ENCODE peak calls at places on chromosomes 5 and 9, in six cellular contexts. J is astrocyte, Y is H1, V is H7, K is NT2/D1, M is SJSA1. H is an unnamed sample. For H3K27me3, the result is how much of the 10 kb centered on the place peaks cover.

GRCh38 chr9:135034106-135034505 is 53.4 kb upstream of the OLFM1 start:
- DNase-seq in V (no peak), Y (no peak), M (no peak), J (no peak), K (no peak), H (no peak)

GRCh38 chr5:76325876-76326491 is 77.1 kb upstream of the IQGAP2 start:
- DNase-seq in M (no peak), J (no peak), Y (no peak), V (no peak), K (no peak), H (no peak)

GRCh38 chr5:176528761-176529115 is 8.5 kb downstream of the RNF44 start:
- DNase-seq in V (no peak), M (no peak), Y (no peak), J (no peak), K (no peak), H (no peak)

GRCh38 chr9:131263701-131264100 is 12.6 kb downstream of the FAM78A start:
- DNase-seq in K (no peak), Y (no peak), M (no peak), V (peak), J (no peak), H (no peak)

GRCh38 chr5:998975-999501 is 9.6 kb upstream of the NKD2 start:
- DNase-seq in K (no peak), V (peak), Y (no peak), M (no peak), J (no peak), H (no peak)

GRCh38 chr9:14608521-14608920 is 84.7 kb downstream of the ZDHHC21 start:
- DNase-seq in Y (no peak), V (no peak), K (no peak), J (no peak), M (no peak), H (no peak)

GRCh38 chr5:10248378-10249260 is 1.1 kb downstream of the ATPSCKMT start:
- DNase-seq in Y (no peak), J (no peak), K (no peak), V (no peak), M (no peak), H (no peak)

GRCh38 chr9:18490591-18491370 is 16.8 kb downstream of the ADAMTSL1 start:
- DNase-seq in V (no peak), M (peak), J (peak), K (no peak), Y (no peak), H (no peak)

GRCh38 chr5:6578676-6579343 is 54.0 kb downstream of the NSUN2 start:
- DNase-seq in M (no peak), V (no peak), J (peak), K (no peak), Y (no peak), H (no peak)

GRCh38 chr5:5387192-5387591 is 35.3 kb upstream of the ICE1 start:
- DNase-seq in M (peak), Y (no peak), V (no peak), J (peak), K (no peak), H (no peak)

GRCh38 chr9:80134487-80134886 is 562.7 kb downstream of the TLE4 start:
- DNase-seq in J (no peak), K (no peak), M (no peak), Y (no peak), V (no peak), H (no peak)

DNA sequence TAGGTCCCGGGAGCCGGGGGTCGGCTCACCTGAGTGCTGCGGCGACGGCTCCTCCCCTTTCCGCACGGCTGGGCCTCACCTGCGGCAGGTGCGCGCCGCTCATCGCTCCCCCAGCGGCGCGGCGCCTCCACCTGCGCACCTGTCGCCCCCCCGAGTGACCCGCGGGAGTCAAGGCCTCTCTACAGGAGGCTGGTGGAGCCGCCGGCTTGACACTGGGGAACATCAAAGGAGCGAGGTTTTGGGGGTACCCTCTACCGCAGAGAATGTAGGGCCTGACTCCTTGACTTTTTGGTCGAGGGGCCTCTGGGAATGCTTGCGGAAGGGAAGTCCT is 483 bp upstream of the IER5L start:
- DNase-seq in V (no peak), M (no peak), J (no peak), K (no peak), Y (no peak), H (no peak)
- H3K27me3 ChIP-seq in V (half or more), M (under half), J (under half), K (under half), Y (half or more), H (half or more)

GRCh38 chr5:132496631-132497487 is 6.3 kb upstream of the IRF1 start:
- DNase-seq in J (peak), Y (no peak), K (no peak), M (peak), V (peak), H (peak)
- H3K4me3 ChIP-seq in J (peak), Y (peak), K (peak), M (peak), V (peak), H (peak)

DNA sequence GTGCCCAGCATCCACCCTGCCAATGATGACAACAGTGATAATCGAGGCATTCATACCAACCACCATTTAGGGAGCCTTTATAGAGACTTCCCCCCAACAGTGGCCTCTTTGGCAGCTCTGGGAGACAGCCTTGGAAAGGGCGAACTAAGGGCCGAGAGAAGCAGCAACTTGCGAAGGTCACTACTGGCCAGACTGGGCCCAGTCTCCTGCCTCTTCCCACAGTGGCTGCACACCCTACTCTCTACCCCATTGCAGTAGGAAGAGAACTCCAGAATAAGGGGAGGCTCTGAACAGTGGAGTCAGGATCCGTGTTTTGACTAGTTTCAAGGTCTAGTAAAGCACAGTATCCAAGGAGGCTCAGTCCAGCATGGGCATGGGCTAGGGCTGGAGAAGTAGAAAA is 5.3 kb downstream of the LHX6 start:
- DNase-seq in Y (no peak), K (no peak), V (no peak), J (no peak), M (no peak), H (no peak)
- H3K27me3 ChIP-seq in Y (half or more), K (half or more), V (half or more), J (half or more), M (under half), H (half or more)

GRCh38 chr5:102663771-102664530 is 91.2 kb upstream of the PAM start:
- DNase-seq in K (no peak), V (no peak), J (peak), Y (no peak), M (peak), H (no peak)

GRCh38 chr5:102670224-102670836 is 84.8 kb upstream of the PAM start:
- DNase-seq in M (peak), J (no peak), K (no peak), Y (peak), V (peak), H (peak)

GRCh38 chr5:102666164-102666951 is 88.7 kb upstream of the PAM start:
- DNase-seq in V (no peak), K (no peak), J (peak), M (no peak), Y (no peak), H (peak)

GRCh38 chr5:102668220-102668930 is 86.7 kb upstream of the PAM start:
- DNase-seq in M (no peak), K (no peak), V (no peak), Y (no peak), J (no peak), H (peak)

DNA sequence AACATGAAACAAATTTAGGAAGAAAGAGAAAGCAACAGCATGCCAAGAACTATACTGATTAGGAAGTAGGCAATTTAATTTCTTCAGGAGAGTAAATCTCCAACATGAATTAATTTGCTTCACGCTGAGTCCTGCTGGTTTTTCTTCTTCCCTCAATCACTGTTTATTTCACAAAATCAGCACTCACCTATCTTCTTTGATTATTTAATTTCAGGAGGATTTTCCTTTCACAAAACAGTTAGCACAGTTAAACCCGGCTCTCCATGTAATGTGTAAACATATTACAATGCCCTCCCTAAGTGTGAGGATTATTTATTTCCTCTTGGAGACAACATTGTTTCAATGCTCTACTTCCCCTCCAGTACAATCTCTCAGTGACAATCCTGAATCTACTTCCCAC is 90.2 kb upstream of the PAM start:
- DNase-seq in K (no peak), M (peak), Y (no peak), V (no peak), J (no peak), H (no peak)
- H3K4me3 ChIP-seq in K (no peak), M (no peak), Y (no peak), V (no peak), J (no peak), H (no peak)

GRCh38 chr9:90344013-90344412 is 298.6 kb downstream of the DIRAS2 start:
- DNase-seq in K (no peak), V (no peak), Y (no peak), J (peak), M (no peak), H (no peak)
- H3K27me3 ChIP-seq in K (under half), V (under half), Y (under half), J (under half), M (under half), H (under half)

GRCh38 chr9:91948423-91949292 is 1.4 kb downstream of the ROR2 start:
- DNase-seq in J (peak), Y (no peak), K (no peak), V (peak), M (peak), H (peak)
- H3K4me3 ChIP-seq in J (peak), Y (peak), K (peak), V (peak), M (peak), H (peak)

GRCh38 chr5:135555530-135555929 is 19.8 kb upstream of the NEUROG1 start:
- DNase-seq in K (no peak), V (no peak), J (no peak), M (no peak), Y (no peak), H (no peak)
- H3K27me3 ChIP-seq in K (under half), V (under half), J (under half), M (under half), Y (under half), H (under half)

GRCh38 chr5:58460727-58461286 is 921 bp upstream of the PLK2 start:
- DNase-seq in J (peak), M (peak), Y (peak), V (peak), K (peak), H (peak)

GRCh38 chr5:58459276-58459859 is 518 bp downstream of the PLK2 start:
- DNase-seq in Y (no peak), J (no peak), V (no peak), M (peak), K (no peak), H (peak)

GRCh38 chr5:58458851-58459275 is 1.0 kb downstream of the PLK2 start:
- DNase-seq in J (peak), V (no peak), K (no peak), Y (no peak), M (peak), H (peak)

GRCh38 chr5:58462154-58462553 is 2.3 kb upstream of the PLK2 start:
- DNase-seq in Y (no peak), M (peak), K (no peak), V (peak), J (peak), H (peak)

GRCh38 chr5:58459860-58460726 is at the start of gene PLK2:
- DNase-seq in Y (peak), J (peak), M (peak), V (peak), K (peak), H (peak)
- H3K4me3 ChIP-seq in Y (peak), J (peak), M (peak), V (peak), K (peak), H (peak)

DNA sequence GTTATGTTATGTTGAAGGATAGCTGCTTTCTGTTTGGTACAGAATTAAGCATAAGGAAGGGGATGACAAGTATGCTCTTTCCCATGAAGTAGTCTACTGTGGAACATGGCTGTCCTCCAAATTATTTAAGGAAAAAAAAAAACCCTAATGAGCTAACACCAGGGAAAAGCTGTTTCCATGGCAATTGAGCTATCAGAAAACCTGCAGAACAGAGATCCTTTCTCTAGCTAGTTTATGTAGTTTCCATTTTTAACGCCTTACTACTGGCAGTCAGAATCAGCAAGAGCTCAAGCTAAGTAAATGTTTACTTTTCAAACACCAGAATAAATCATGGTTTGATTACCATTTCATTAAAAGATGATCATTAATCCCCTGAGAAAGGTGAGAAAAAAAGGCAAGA is 287.4 kb upstream of the TARS1 start:
- DNase-seq in V (no peak), M (no peak), J (peak), Y (no peak), K (no peak), H (no peak)
- H3K27me3 ChIP-seq in V (under half), M (under half), J (under half), Y (under half), K (under half), H (under half)

H was measured in GM23338.